ENCODE peak calls at places on chromosomes 1 and 21, in five cellular contexts. T is CD8-positive, alpha-beta T cell; D is GM23338; O is uterus; J is stomach. P is an unnamed sample.

GRCh38 chr21:39046236-39046911 is 136.9 kb downstream of the PSMG1 start:
- DNase-seq in D (no peak), J (no peak), T (no peak), O (no peak), P (no peak)

GRCh38 chr21:33231526-33231925 is 1.8 kb downstream of the IFNAR2 start:
- DNase-seq in D (no peak), T (no peak), O (no peak), J (no peak), P (no peak)

GRCh38 chr1:205199090-205199930 is 12.2 kb downstream of the DSTYK start:
- DNase-seq in J (no peak), O (no peak), D (no peak), T (no peak), P (no peak)

GRCh38 chr1:16156848-16157495 is 1.1 kb upstream of the EPHA2 start:
- DNase-seq in O (no peak), D (no peak), T (no peak), J (no peak), P (no peak)

GRCh38 chr1:199490804-199491527 is 536.5 kb upstream of the NR5A2 start:
- DNase-seq in J (no peak), T (no peak), D (peak), O (no peak), P (no peak)

GRCh38 chr1:227429447-227430359 is 111.4 kb upstream of the CDC42BPA start:
- DNase-seq in J (no peak), O (no peak), T (no peak), D (no peak), P (no peak)

GRCh38 chr1:85200870-85201339 is at the start of gene SYDE2:
- DNase-seq in D (peak), T (peak), J (peak), O (peak), P (peak)

GRCh38 chr1:82227696-82228095 is 427.0 kb downstream of the ADGRL2 start:
- DNase-seq in O (no peak), D (no peak), T (no peak), J (no peak), P (no peak)

GRCh38 chr1:1118893-1119220 is 3.0 kb upstream of the C1orf159 start:
- DNase-seq in J (no peak), O (no peak), D (no peak), T (no peak), P (no peak)

GRCh38 chr1:26064591-26064990 is 2.8 kb downstream of the TRIM63 start:
- DNase-seq in O (no peak), T (no peak), D (no peak), J (no peak), P (no peak)

GRCh38 chr1:170192535-170192934 is 46.8 kb downstream of the NTMT2 start:
- DNase-seq in D (no peak), J (no peak), T (no peak), O (no peak), P (no peak)

GRCh38 chr1:34167091-34167788 is 2.2 kb upstream of the CSMD2 start:
- DNase-seq in T (no peak), D (peak), O (no peak), J (no peak), P (no peak)

GRCh38 chr1:154971341-154971998 is 923 bp upstream of the SHC1 start:
- DNase-seq in J (peak), D (no peak), O (peak), T (no peak), P (no peak)

GRCh38 chr21:16116798-16117197 is 387.0 kb downstream of the USP25 start:
- DNase-seq in D (no peak), J (no peak), T (no peak), O (no peak), P (no peak)

GRCh38 chr1:63127376-63127775 is 195.0 kb upstream of the FOXD3 start:
- DNase-seq in D (no peak), O (no peak), T (no peak), J (no peak), P (no peak)

GRCh38 chr1:151158311-151158710 is 1.9 kb downstream of the TNFAIP8L2 start:
- DNase-seq in T (no peak), D (no peak), J (no peak), O (no peak), P (no peak)

GRCh38 chr1:37691497-37692077 is 729 bp upstream of the CDCA8 start:
- DNase-seq in T (no peak), O (peak), D (peak), J (peak), P (peak)

GRCh38 chr1:19023787-19024186 is 67.3 kb upstream of the IFFO2 start:
- DNase-seq in D (no peak), J (no peak), O (no peak), T (no peak), P (no peak)

GRCh38 chr1:221418346-221418745 is 323.5 kb downstream of the DUSP10 start:
- DNase-seq in J (no peak), O (no peak), D (no peak), T (no peak), P (no peak)

GRCh38 chr1:16026723-16027484 is 5.1 kb downstream of the CLCNKA start:
- DNase-seq in D (peak), J (peak), O (peak), T (no peak), P (no peak)

GRCh38 chr1:173865468-173866164 is 2.2 kb downstream of the GAS5 start:
- DNase-seq in T (no peak), J (no peak), O (no peak), D (no peak), P (peak)
- H3K4me3 ChIP-seq in T (no peak), J (peak), O (no peak), D (peak), P (peak)

DNA sequence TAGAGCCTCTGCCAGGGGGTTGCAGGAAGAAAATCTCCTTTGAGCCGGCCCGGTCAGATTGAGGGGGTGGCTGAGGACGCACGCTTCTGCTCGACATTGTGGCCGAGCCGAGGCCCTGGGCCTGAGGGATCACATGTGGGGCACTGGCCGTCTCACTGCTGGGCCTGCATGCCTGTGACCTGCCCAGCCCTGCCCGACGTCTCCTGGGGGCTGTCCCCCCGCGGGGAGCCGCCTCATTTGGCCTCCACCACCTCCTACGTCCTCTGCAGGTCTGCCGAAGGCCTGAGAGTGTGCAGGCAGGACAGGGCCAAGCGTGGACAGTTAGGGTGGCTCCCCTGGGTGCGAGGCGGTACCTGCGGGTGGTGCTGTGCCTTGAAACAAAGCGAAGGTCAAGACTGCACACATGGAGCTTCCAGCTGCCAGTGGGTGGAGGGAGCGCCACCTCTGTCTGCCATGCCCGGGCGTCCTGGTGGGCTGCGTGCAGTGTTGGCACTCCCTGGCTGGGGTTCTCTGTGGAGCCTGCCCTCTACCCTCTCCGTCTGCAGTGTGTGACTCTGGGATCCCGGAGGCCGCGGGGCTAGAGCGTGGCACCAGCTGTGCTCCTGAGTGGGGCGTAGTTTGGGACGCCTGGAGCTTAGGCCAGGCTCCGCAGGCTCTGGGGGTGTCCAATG is 51.7 kb downstream of the PCNT start:
- DNase-seq in T (no peak), J (no peak), D (no peak), O (no peak), P (no peak)
- H3K27ac ChIP-seq in T (no peak), J (no peak), D (peak), O (no peak), P (no peak)

GRCh38 chr1:156703336-156703735 is 2.0 kb downstream of the CRABP2 start:
- DNase-seq in D (no peak), T (no peak), J (no peak), O (no peak), P (no peak)
- H3K4me3 ChIP-seq in D (peak), T (no peak), J (no peak), O (no peak), P (no peak)

GRCh38 chr1:28984311-28984684 is 69.9 kb downstream of the EPB41 start:
- DNase-seq in O (no peak), J (no peak), D (no peak), T (no peak), P (no peak)

GRCh38 chr1:28983091-28983490 is 68.7 kb downstream of the EPB41 start:
- DNase-seq in D (no peak), T (no peak), J (no peak), O (no peak), P (no peak)

GRCh38 chr1:28985427-28985826 is 71.1 kb downstream of the EPB41 start:
- DNase-seq in T (no peak), J (no peak), O (no peak), D (no peak), P (no peak)

GRCh38 chr1:28982198-28982597 is 67.8 kb downstream of the EPB41 start:
- DNase-seq in J (no peak), O (no peak), D (no peak), T (no peak), P (no peak)

GRCh38 chr1:28983509-28984310 is 69.3 kb downstream of the EPB41 start:
- DNase-seq in J (peak), O (no peak), T (no peak), D (peak), P (peak)
- H3K27ac ChIP-seq in J (no peak), O (no peak), T (no peak), D (no peak), P (no peak)

GRCh38 chr21:44921928-44922327 is 1.2 kb upstream of the ITGB2 start:
- DNase-seq in J (no peak), D (no peak), O (no peak), T (no peak), P (no peak)
- H3K4me3 ChIP-seq in J (no peak), D (no peak), O (no peak), T (no peak), P (peak)

GRCh38 chr21:45011911-45012660 is 62.3 kb upstream of the ADARB1 start:
- DNase-seq in J (no peak), D (peak), T (no peak), O (peak), P (no peak)
- H3K27ac ChIP-seq in J (no peak), D (peak), T (no peak), O (no peak), P (no peak)

DNA sequence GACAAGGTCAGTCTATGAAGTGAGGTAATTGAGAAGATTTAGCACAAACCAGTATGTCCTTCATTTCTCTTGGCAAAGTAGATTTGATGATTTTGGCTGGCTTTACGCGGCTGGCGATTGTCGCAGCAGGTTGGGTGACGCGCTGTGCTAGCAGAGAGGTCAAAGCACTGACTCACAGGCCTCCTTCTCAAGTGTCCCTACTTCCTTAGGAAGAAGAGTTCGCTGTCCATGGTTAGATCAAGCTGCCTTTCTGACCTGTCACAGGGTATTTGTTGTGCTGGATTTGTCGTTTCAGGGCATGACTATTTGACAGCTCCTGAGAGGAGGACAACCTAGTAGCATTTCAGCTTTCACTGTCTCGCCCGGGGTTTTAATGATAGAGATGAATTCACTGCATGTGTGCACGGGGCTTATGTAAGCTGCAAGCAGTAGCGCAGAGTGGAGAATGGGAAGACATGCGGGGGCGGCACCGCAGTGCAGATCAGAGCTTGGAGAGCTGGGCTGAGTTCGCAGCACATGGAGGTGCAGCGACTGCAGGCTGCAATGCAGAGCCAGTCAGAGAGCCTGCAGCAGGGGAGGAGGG is 32.8 kb downstream of the XCL1 start:
- DNase-seq in J (no peak), D (peak), O (peak), T (no peak), P (no peak)
- H3K4me3 ChIP-seq in J (no peak), D (no peak), O (no peak), T (no peak), P (no peak)